ENCODE peak calls at places on chromosomes 5 and 9, in six cellular contexts. N is upper lobe of right lung, F is prostate gland, X is A673, W is fibroblast of mammary gland, D is tibial artery. O is an unnamed sample.

GRCh38 chr9:87502446-87503232 is 5.0 kb downstream of the DAPK1 start:
- DNase-seq in X (no peak), D (no peak), F (no peak), N (peak; percentile 81), W (no peak), O (no peak)

GRCh38 chr5:134093351-134093750 is 21.1 kb upstream of the TCF7 start:
- DNase-seq in D (no peak), N (no peak), F (no peak), W (no peak), X (no peak), O (no peak)

GRCh38 chr9:38091310-38092199 is 22.5 kb upstream of the SHB start:
- DNase-seq in F (no peak), W (no peak), N (no peak), D (no peak), X (no peak), O (peak; percentile 84)

GRCh38 chr5:40623480-40624420 is 56.0 kb upstream of the PTGER4 start:
- DNase-seq in X (no peak), D (no peak), N (no peak), W (no peak), F (no peak), O (no peak)

GRCh38 chr9:76216161-76216649 is 178.0 kb downstream of the RFK start:
- DNase-seq in W (peak; percentile 96), D (no peak), F (no peak), X (no peak), N (no peak), O (no peak)

GRCh38 chr5:27612161-27612560 is 573.8 kb upstream of the CDH9 start:
- DNase-seq in X (no peak), F (no peak), W (peak; percentile 19), D (no peak), N (no peak), O (no peak)

GRCh38 chr5:178078197-178078995 is 34.9 kb upstream of the N4BP3 start:
- DNase-seq in F (no peak), N (no peak), X (no peak), W (peak; percentile 87), D (no peak), O (no peak)

GRCh38 chr5:16726538-16726946 is 109.7 kb upstream of the RETREG1 start:
- DNase-seq in N (no peak), D (no peak), X (peak; percentile 64), W (no peak), F (no peak), O (peak; percentile 43)

GRCh38 chr5:159877894-159878448 is 38.3 kb upstream of the ADRA1B start:
- DNase-seq in N (peak; percentile 84), X (no peak), D (no peak), F (peak; percentile 26), W (peak; percentile 31), O (no peak)

GRCh38 chr9:104276709-104277245 is 182.7 kb downstream of the SMC2 start:
- DNase-seq in W (peak; percentile 69), N (no peak), F (no peak), D (no peak), X (no peak), O (no peak)

GRCh38 chr9:4943346-4943745 is 41.7 kb upstream of the JAK2 start:
- DNase-seq in F (no peak), W (no peak), X (no peak), N (no peak), D (no peak), O (no peak)

GRCh38 chr5:58849995-58850667 is 267.3 kb downstream of the RAB3C start:
- DNase-seq in N (peak; percentile 68), D (no peak), F (peak; percentile 16), W (peak; percentile 48), X (peak; percentile 64), O (peak; percentile 21)

GRCh38 chr9:7794196-7794595 is 5.4 kb downstream of the DMAC1 start:
- DNase-seq in F (no peak), W (no peak), X (no peak), N (no peak), D (no peak), O (no peak)

GRCh38 chr5:72817076-72817476 is 615 bp downstream of the TNPO1 start:
- DNase-seq in F (peak; percentile 46), X (no peak), N (peak; percentile 84), D (peak; percentile 50), W (peak; percentile 78), O (peak; percentile 70)

GRCh38 chr9:84667571-84668203 is 1.8 kb upstream of the NTRK2 start:
- DNase-seq in F (no peak), W (peak; percentile 19), D (no peak), N (no peak), X (peak; percentile 36), O (peak; percentile 26)

GRCh38 chr5:19855929-19856328 is 132.1 kb downstream of the CDH18 start:
- DNase-seq in F (no peak), D (no peak), X (no peak), W (no peak), N (no peak), O (no peak)

GRCh38 chr5:173963867-173964429 is 25.0 kb upstream of the C5orf47 start:
- DNase-seq in D (no peak), X (no peak), F (peak; percentile 64), W (no peak), N (no peak), O (no peak)

GRCh38 chr9:93255994-93256877 is 72.3 kb downstream of the WNK2 start:
- DNase-seq in N (peak; percentile 55), D (peak; percentile 8), W (no peak), F (no peak), X (no peak), O (no peak)

DNA sequence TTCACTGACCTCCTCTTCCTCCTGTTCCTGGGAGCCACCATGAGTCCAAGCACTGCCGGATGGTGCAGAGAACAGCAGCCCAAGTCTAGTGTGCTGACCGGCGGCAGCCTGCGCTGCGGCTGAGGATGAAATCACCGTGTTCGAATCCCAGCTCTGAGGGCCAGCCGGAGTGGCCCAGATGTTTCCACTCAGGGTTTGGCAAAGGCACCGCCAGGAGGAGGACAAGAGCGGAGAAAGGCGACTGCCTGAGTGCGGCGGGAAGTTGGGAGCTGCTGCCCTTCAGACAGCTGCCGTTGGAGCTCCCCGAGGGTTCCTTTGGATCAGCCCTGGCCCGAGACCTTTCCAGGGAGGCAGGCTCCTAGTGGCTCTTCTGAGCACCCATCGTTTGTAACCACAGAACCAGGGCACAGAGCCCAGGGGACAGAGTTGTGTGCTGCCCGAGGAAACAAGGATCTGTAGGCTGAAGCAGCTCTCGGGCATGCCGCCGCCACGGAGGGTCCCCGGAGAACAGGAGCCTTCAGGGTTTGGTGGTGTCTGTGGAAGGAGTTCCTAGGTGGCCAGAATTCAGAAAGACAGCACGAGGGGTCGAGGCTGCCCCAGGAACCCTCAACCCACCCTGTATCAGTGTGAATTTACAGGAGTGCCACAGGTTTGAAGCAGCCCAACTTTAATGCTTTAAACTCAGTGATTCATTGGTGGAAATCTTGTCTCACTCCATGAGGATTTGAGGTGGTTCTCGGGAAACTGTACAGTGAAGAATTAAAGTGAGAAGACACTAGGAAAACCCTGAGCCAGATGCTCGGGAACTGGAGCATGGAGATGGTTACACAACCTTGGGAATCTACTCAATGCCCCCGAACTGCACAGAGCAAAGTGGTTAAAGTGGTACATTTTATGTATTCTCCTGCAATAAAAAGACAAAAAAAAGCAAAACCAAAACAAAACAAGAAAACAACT is 115.5 kb upstream of the COL5A1 start:
- DNase-seq in X (no peak), F (no peak), N (peak; percentile 64), W (peak; percentile 60), D (no peak), O (no peak)
- TF ChIP-seq CTCF in X (no peak), F (no peak), N (no peak), W (peak; percentile 14), D (no peak), O (no peak)

GRCh38 chr5:61408476-61409168 is 76.6 kb downstream of the ZSWIM6 start:
- DNase-seq in X (peak; percentile 99), D (peak; percentile 99), N (peak; percentile 100), F (peak; percentile 98), W (peak; percentile 99), O (peak; percentile 94)
- H3K4me3 ChIP-seq in X (peak overlapping the region; percentile 33), D (peak overlapping the region; percentile 28), N (peak overlapping the region; percentile 25), F (peak overlapping the region; percentile 35), W (peak overlapping the region; percentile 20), O (peak overlapping the region; percentile 43)

DNA sequence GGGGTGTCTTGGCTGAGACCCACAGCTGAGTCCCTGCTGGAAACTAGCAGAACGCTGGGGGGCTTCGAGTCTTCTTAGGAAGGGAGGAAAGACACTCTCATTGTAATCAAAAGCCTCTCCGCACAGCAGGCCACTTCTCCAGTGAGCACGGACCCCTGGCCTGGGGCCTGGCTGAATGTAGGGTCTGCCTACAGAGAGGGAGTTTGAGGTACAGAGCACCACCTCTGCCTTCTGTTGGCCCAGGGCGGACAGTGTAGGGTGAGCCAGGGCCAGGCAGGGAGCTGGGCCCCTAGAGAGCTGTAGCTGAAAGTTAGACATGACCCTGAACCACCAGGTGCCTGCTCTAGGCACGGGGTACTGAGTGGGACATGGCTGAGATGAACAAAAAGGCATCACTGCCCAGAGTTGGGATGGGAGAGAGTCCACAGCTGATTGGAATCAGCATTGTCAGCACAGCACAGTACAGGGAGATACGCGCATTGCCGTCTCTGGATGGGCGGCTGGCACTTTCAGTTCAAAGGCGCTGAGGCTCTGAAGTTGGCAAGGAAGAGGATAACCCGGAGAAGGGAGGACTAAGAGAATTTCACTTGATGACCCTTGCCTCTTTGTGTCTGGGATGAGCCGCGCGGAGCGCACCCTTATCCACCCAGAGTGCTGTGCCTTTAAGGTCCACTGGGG is 363 bp upstream of the SLC25A48 start:
- DNase-seq in W (peak; percentile 43), D (no peak), N (no peak), F (no peak), X (no peak), O (no peak)
- TF ChIP-seq CTCF in W (peak; percentile 52), D (no peak), N (no peak), F (peak; percentile 47), X (no peak), O (peak; percentile 70)

GRCh38 chr9:36750630-36751029 is 177.9 kb downstream of the MELK start:
- DNase-seq in N (no peak), X (no peak), W (no peak), F (no peak), D (no peak), O (no peak)

GRCh38 chr9:36759141-36759540 is 186.4 kb downstream of the MELK start:
- DNase-seq in N (no peak), X (peak; percentile 30), D (no peak), W (no peak), F (no peak), O (no peak)

GRCh38 chr9:36759976-36760375 is 187.3 kb downstream of the MELK start:
- DNase-seq in N (no peak), F (no peak), W (no peak), X (no peak), D (no peak), O (no peak)

GRCh38 chr9:36749461-36749860 is 176.8 kb downstream of the MELK start:
- DNase-seq in N (no peak), D (no peak), X (no peak), F (no peak), W (no peak), O (no peak)

DNA sequence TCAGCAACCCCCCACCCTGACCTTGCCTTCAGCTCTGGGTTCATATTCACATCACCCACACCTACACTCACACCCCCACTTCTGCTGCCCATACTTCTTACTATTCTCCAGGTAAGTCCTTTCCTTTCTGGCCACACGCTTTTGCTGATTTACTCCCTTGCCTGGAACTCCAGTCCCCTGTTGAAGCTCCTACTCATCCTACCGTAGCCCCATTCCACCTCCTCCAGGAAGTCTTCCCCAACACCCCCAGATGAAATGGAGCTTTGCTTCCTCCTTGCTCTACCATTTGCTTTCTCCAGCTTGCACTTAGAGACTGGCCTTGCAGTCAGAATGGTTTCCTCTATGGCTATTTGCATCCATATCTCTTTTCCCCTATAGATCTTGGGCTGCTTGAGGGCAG is 182.3 kb downstream of the MELK start:
- DNase-seq in N (no peak), F (no peak), X (no peak), D (no peak), W (no peak), O (no peak)
- H3K4me3 ChIP-seq in N (no peak overlapping the region), F (no peak overlapping the region), X (no peak overlapping the region), D (no peak overlapping the region), W (no peak overlapping the region), O (no peak overlapping the region)